ENCODE peak calls at places on chromosome 2, in seven cellular contexts. A, N, D, G, Z, S and W are unnamed samples. For H3K27me3, the result is how much of the 10 kb centered on the place peaks cover.

GRCh38 chr2:113799375-113799774 is 42.9 kb upstream of the SLC35F5 start:
- DNase-seq in A (no peak), N (no peak), D (no peak), G (no peak), Z (no peak), S (no peak), W (no peak)

GRCh38 chr2:134765987-134766386 is 47.2 kb upstream of the TMEM163 start:
- DNase-seq in A (no peak), N (no peak), D (no peak), G (no peak), Z (no peak), S (no peak), W (no peak)

GRCh38 chr2:181602017-181602416 is 54.9 kb downstream of the CERKL start:
- DNase-seq in A (no peak), N (no peak), D (no peak), G (no peak), Z (no peak), S (no peak), W (no peak)

GRCh38 chr2:27701676-27702075 is 38.0 kb downstream of the SLC4A1AP start:
- DNase-seq in A (no peak), N (no peak), D (no peak), G (no peak), Z (no peak), S (no peak), W (no peak)

GRCh38 chr2:119169717-119170116 is 11.2 kb upstream of the C1QL2 start:
- DNase-seq in A (no peak), N (no peak), D (peak), G (no peak), Z (no peak), S (no peak), W (no peak)

GRCh38 chr2:98027535-98027934 is 31.8 kb upstream of the TMEM131 start:
- DNase-seq in A (no peak), N (no peak), D (no peak), G (no peak), Z (no peak), S (no peak), W (peak)

GRCh38 chr2:64876137-64876647 is 113.0 kb upstream of the SLC1A4 start:
- DNase-seq in A (peak), N (no peak), D (peak), G (peak), Z (peak), S (peak), W (peak)

GRCh38 chr2:10016802-10017258 is 26.5 kb upstream of the KLF11 start:
- DNase-seq in A (no peak), N (no peak), D (no peak), G (no peak), Z (no peak), S (no peak), W (no peak)

GRCh38 chr2:160651416-160652200 is 158.0 kb upstream of the RBMS1 start:
- DNase-seq in A (peak), N (no peak), D (peak), G (no peak), Z (peak), S (no peak), W (peak)

GRCh38 chr2:134988994-134989605 is 58.1 kb downstream of the MAP3K19 start:
- DNase-seq in A (peak), N (no peak), D (peak), G (no peak), Z (peak), S (no peak), W (no peak)

GRCh38 chr2:74575320-74575719 is 20.8 kb downstream of the DOK1 start:
- DNase-seq in A (no peak), N (no peak), D (no peak), G (no peak), Z (no peak), S (no peak), W (no peak)

GRCh38 chr2:74576830-74577229 is 22.3 kb downstream of the DOK1 start:
- DNase-seq in A (peak), N (no peak), D (no peak), G (no peak), Z (peak), S (no peak), W (no peak)

GRCh38 chr2:74577448-74577847 is 22.9 kb downstream of the DOK1 start:
- DNase-seq in A (peak), N (no peak), D (no peak), G (no peak), Z (no peak), S (no peak), W (no peak)

GRCh38 chr2:74578476-74578875 is 24.0 kb downstream of the DOK1 start:
- DNase-seq in A (no peak), N (no peak), D (no peak), G (no peak), Z (no peak), S (no peak), W (no peak)

DNA sequence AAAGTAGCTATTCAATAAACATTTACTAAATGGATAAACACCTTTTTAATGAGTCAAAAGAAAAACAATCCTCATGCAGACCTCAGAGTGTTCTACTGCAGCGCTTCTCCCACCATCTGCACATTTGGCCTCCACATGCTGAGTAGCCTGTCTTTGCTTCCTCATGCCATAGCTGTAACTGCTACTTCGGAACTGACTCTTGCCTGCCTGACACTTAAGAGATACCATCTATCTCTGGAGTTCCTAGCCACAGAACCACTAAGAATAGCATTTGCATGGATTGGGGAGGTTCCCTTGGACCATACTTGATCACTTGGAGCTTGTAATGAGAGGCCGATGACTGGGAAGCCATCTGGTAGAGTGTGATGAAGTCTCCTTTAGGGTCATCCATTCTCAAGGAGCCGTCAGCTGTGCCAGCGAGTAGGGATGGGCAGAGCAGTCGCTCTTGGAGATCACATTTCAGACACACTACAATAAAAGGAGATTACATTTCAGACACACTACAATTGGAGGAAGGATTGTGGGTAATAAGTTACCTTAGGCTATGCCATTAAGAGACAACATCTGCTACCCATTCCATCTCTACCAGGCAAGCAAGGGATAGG is 21.7 kb downstream of the DOK1 start:
- DNase-seq in A (peak), N (no peak), D (no peak), G (no peak), Z (peak), S (no peak), W (peak)
- H3K27me3 ChIP-seq in A (under half), N (under half), D (under half), G (under half), Z (under half), S (under half), W (under half)

DNA sequence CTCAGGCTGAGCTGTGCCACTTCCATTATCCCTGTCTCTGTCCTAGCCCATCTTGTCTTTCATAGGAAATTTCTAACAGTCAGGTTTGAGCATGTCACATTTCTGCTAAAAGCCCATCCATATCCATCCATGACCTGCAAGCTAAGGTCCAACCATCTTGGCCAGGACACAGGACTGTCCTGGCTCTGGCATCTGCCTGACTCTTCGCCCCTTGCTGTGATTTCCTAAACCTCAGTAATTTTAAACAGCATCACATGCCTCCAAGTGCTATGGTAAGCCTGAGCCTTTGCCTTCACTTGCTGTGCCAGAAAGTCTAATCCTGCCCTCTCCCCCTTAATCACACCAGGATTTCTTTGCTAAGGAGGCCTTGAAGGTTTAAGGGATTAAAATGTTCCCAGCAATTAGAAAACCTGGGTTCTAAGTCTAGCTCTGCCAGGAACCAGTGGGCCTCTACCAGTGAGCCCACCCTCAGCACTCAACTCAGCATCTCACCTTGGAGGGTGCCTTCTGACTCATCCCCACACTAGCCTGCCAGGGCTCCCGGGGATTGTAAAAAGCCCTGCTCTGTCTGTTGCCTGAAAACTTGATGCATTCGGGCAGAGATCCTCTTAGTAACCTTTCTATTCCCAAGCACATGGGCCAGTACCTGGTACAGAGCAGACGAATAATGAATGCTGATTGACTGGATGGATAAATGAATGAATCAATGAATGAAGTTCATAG is 411.0 kb downstream of the LRATD1 start:
- DNase-seq in A (peak), N (no peak), D (peak), G (no peak), Z (no peak), S (no peak), W (no peak)
- H3K4me2 ChIP-seq in A (peak), N (peak), D (no peak), G (no peak), Z (no peak), S (no peak), W (no peak)

GRCh38 chr2:74706741-74707140 is 52.7 kb downstream of the SEMA4F start:
- DNase-seq in A (no peak), N (no peak), D (no peak), G (no peak), Z (no peak), S (no peak), W (no peak)

GRCh38 chr2:74707837-74708236 is 53.8 kb downstream of the SEMA4F start:
- DNase-seq in A (no peak), N (no peak), D (no peak), G (no peak), Z (no peak), S (no peak), W (no peak)

GRCh38 chr2:74704216-74704615 is 50.2 kb downstream of the SEMA4F start:
- DNase-seq in A (no peak), N (no peak), D (no peak), G (no peak), Z (no peak), S (no peak), W (no peak)

GRCh38 chr2:74708883-74709282 is 54.8 kb downstream of the SEMA4F start:
- DNase-seq in A (peak), N (no peak), D (no peak), G (no peak), Z (peak), S (no peak), W (no peak)

GRCh38 chr2:74708296-74708695 is 54.2 kb downstream of the SEMA4F start:
- DNase-seq in A (no peak), N (no peak), D (no peak), G (no peak), Z (peak), S (no peak), W (no peak)
- H3K18ac ChIP-seq in A (peak), N (no peak), D (no peak), G (no peak), Z (peak), S (no peak), W (no peak)

DNA sequence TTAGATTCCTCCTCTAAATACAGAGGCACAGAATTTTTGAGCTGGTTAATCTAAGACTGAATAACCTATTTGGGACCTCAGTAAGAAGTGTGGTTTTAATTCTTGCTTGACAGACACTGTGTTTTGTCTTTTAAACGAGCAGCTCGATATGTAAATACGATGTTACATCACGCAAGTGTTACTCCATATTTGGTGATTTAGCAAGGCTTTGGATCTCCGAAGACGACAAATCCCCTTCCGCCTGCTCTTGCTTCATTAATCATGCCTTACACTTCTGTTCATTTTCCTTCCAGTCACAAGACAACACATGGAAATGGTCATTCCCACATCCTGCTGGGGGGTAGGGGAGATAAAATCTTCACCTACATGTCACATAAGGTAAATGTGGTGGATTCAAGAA is 9.4 kb downstream of the BCL11A start:
- DNase-seq in A (no peak), N (no peak), D (no peak), G (no peak), Z (peak), S (no peak), W (peak)
- H3K27me3 ChIP-seq in A (under half), N (under half), D (under half), G (under half), Z (under half), S (under half), W (under half)

DNA sequence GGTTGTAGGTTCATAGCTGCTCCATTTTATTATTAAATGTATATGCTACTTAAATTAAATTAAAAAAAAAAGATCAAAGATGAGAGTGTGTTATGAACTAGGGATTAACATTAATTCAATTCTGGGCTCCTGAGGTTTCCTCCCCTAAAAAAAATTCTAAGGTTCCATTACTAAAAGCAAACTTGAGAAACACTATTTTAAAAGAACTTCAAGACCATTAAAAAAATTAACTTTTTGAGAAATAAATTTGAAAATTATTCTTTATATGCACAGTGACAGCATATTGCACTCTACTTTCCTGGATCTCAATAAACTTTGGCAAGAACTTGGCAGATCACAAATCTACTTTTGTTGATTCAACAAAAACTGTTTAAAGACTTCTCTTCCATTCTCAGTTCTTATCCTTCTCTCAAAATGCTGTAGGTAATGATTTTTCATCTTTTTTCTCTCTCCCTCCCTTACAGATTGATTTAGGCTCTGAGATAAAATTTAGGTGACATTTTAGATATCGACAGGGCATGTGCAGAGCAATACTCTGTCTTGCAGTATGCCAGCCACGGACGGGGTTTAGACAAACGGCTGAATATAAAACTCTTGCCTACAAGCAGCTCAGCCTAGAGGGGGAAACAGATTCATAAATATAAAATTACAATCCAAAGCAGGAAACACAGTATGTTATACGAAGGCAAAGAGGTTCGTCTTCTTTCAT is 581 bp upstream of the MARS2 start:
- DNase-seq in A (no peak), N (no peak), D (no peak), G (no peak), Z (no peak), S (no peak), W (no peak)
- H3K4me2 ChIP-seq in A (peak), N (peak), D (peak), G (peak), Z (peak), S (no peak), W (peak)

GRCh38 chr2:138956116-138956515 is 175.9 kb upstream of the NXPH2 start:
- DNase-seq in A (no peak), N (no peak), D (no peak), G (no peak), Z (no peak), S (no peak), W (no peak)
- H3K18ac ChIP-seq in A (no peak), N (no peak), D (no peak), G (no peak), Z (no peak), S (no peak), W (no peak)

GRCh38 chr2:176555781-176556180 is 286.5 kb downstream of the MTX2 start:
- DNase-seq in A (no peak), N (no peak), D (no peak), G (peak), Z (no peak), S (no peak), W (no peak)

GRCh38 chr2:176555112-176555511 is 285.9 kb downstream of the MTX2 start:
- DNase-seq in A (no peak), N (no peak), D (no peak), G (no peak), Z (no peak), S (no peak), W (no peak)

GRCh38 chr2:176554107-176555048 is 285.1 kb downstream of the MTX2 start:
- DNase-seq in A (peak), N (no peak), D (peak), G (peak), Z (peak), S (peak), W (peak)

GRCh38 chr2:176553685-176554106 is 284.5 kb downstream of the MTX2 start:
- DNase-seq in A (peak), N (no peak), D (peak), G (peak), Z (peak), S (no peak), W (no peak)

GRCh38 chr2:176552456-176553135 is 283.4 kb downstream of the MTX2 start:
- DNase-seq in A (peak), N (no peak), D (no peak), G (no peak), Z (no peak), S (no peak), W (no peak)
- H3K27me3 ChIP-seq in A (under half), N (under half), D (under half), G (under half), Z (under half), S (under half), W (under half)